ENCODE peak calls at places on chromosome X, in six cellular contexts. P, X, I, B, G and J are unnamed samples.

GRCh38 chrX:70481871-70482270 is 37.2 kb downstream of the DLG3 start:
- DNase-seq in I (no peak), G (no peak), B (no peak), X (no peak), P (no peak), J (no peak)

GRCh38 chrX:43008356-43008755 is 230.4 kb upstream of the PPP1R2C start:
- DNase-seq in P (no peak), I (no peak), B (no peak), X (no peak), G (no peak), J (no peak)

GRCh38 chrX:45309096-45309495 is 108.4 kb upstream of the DIPK2B start:
- DNase-seq in P (no peak), I (no peak), B (no peak), X (no peak), G (peak), J (no peak)

GRCh38 chrX:70029790-70030189 is 19.9 kb downstream of the AWAT2 start:
- DNase-seq in G (no peak), B (no peak), P (no peak), I (no peak), X (no peak), J (no peak)

GRCh38 chrX:122094611-122095010 is 1047.2 kb downstream of the GLUD2 start:
- DNase-seq in G (peak), P (no peak), B (no peak), I (no peak), X (no peak), J (no peak)

GRCh38 chrX:53538781-53539180 is 104.6 kb upstream of the HSD17B10 start:
- DNase-seq in P (no peak), G (no peak), I (no peak), B (no peak), X (no peak), J (no peak)

GRCh38 chrX:110866421-110866820 is 70.8 kb upstream of the CHRDL1 start:
- DNase-seq in X (no peak), G (no peak), I (no peak), B (no peak), P (no peak), J (no peak)

GRCh38 chrX:6159468-6159867 is 69.2 kb downstream of the NLGN4X start:
- DNase-seq in B (no peak), G (no peak), I (no peak), X (no peak), P (no peak), J (no peak)

GRCh38 chrX:148049441-148049840 is 68.3 kb downstream of the FMR1NB start:
- DNase-seq in G (peak), X (no peak), B (peak), P (no peak), I (peak), J (peak)

GRCh38 chrX:18889982-18890381 is 93.9 kb downstream of the PHKA2 start:
- DNase-seq in X (no peak), P (no peak), I (no peak), G (no peak), B (no peak), J (peak)

GRCh38 chrX:37653397-37654085 is 32.0 kb upstream of the XK start:
- DNase-seq in P (no peak), B (no peak), I (no peak), G (no peak), X (no peak), J (no peak)

GRCh38 chrX:120671963-120672362 is 42.1 kb upstream of the C1GALT1C1 start:
- DNase-seq in P (no peak), B (no peak), G (no peak), I (no peak), X (no peak), J (no peak)

GRCh38 chrX:30900227-30900626 is 11.2 kb upstream of the TAB3 start:
- DNase-seq in I (no peak), G (peak), B (no peak), P (no peak), X (no peak), J (no peak)

DNA sequence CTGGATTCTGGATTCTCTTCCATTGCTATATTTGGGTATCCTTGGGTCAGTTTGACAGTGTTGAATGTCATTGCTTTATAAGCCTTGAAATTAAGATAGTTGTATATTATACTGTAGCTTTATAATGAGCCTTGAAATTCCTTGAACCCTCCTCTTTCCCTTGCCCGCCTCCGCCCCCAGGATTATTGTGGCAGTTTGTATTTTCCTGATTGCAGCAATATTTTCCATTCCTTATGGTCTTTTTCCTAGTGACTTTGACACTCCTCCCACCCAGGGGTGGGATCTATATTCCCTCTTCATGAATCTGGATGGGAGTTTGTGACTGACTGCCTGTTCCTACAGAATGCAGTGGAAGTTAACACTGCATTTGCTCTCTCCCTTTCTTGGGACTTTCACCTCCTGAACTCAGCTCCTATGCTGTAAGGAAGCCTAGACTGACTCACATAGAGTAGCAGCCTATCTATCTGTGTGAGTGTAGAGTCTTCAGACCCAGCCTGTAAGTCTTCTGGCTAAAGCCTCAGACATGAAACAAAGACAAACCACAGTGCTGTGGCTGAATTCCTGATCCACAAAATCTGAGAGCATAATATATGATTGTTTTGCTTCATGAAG is 2.2 kb downstream of the FUNDC2 start:
- DNase-seq in G (peak), I (no peak), X (no peak), P (no peak), B (no peak), J (no peak)
- H3K4me3 ChIP-seq in G (no peak), I (peak), X (no peak), P (no peak), B (no peak), J (no peak)

DNA sequence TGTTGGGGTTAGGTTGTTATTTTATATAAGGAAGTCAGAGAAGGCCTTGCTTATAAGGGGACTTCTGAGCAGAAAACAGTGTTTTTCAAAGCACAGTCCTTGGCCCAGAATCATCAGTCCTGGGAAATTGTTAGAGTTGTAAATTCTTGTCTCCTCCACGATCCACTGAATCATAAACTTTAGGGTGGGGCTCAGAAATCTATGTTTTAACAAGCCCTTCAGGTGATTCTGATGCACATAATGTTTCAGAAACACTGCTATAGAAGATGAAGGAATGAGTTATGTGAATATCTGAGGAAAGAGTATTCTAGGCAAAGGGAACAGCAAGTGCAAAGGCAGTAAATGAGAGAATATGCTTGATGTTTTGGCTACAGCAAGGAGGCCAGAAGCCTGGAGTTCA is 121.8 kb downstream of the COL4A6 start:
- DNase-seq in G (no peak), P (no peak), I (no peak), X (no peak), B (no peak), J (no peak)
- H3K4me3 ChIP-seq in G (no peak), P (no peak), I (no peak), X (no peak), B (no peak), J (no peak)

DNA sequence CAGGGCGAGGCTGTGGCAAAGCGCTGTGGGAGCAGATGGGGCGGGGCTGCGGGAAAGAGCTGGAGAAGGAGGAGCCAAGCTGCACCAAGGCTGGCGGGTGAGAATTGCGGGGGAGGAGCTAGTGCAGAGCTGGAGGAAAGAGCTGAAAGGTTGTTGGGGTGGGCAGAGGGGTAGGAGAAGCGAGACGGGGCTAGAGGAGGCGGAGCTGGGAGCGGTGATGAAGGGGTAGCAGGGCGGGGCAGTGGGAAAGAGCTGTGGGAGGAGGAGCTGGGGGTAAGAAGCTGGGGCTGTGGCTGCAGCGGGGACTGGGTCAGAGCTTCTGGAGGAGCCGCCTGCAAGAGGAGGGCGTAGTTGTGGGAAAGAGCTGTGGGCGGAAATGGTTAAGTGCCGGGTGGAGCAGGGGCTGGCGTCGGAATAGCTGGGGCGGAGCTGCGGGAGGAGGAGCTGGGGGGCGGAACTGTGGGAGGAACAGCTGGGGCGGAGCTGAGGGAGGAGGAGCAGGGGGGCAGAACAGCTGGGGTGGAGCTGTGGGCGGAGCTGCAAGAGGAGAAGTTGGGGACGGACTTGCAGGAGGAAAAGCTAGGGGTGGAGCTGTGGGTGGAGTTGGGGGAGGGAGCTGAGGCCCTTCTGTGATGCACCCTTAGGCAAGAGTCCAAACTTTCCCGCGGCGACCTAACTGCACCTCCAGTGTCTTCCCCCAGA is 1.9 kb upstream of the EOLA2 start:
- DNase-seq in X (peak), I (peak), B (peak), P (peak), G (peak), J (peak)
- H3K4me3 ChIP-seq in X (peak), I (peak), B (peak), P (peak), G (peak), J (peak)

DNA sequence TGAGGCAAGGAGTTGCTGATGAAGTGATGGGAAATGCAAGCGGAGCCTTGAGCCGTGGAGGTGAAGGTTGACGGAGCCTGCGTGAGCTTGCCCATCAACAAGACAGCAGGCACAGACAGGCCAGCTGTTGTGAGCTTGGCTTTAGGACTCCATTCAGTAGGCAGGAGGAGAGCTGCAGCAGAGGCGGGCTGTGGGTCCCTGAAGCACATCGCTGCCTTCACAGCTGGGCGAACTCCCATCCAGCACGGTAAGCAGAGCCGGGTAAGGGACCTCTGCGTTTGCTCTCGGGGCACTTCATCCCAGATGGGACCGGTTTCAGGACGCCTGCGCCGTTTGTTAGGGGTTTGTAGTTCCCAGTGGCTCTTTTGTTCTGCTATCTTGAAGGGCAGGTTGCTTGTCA is 54.8 kb upstream of the CLDN34 start:
- DNase-seq in B (no peak), I (no peak), X (peak), G (peak), P (no peak), J (no peak)
- H3K4me3 ChIP-seq in B (no peak), I (peak), X (peak), G (peak), P (no peak), J (no peak)

GRCh38 chrX:13090261-13091110 is 46.1 kb upstream of the FAM9C start:
- DNase-seq in B (no peak), G (no peak), X (no peak), I (no peak), P (no peak), J (no peak)
- H3K4me3 ChIP-seq in B (no peak), G (no peak), X (no peak), I (no peak), P (peak), J (peak)

DNA sequence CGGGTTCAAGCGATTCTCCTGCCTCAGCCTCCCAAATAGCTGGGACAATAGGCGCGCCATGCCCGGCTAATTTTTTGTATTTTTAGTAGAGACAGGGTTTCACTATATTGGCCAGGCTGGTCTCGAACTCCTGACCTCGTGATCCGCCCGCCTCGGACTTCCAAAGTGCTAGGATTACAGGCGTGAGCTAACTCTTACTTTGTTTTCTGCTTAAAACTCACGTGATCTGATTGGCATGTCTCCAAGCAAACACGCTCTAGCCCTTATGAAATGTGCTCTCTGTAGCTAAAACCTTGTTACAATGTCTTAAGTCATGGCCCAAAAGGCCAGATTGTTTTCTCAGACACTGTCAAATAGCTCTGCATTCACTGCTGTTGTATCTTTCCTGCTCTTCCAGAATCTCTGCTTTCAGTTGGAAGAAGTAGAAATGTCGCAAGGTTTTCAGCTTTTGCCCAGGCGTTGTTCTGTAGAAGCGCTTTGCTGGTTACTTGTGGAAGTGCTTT is 39.7 kb upstream of the OGT start:
- DNase-seq in X (no peak), I (no peak), P (no peak), G (peak), B (no peak), J (no peak)
- H3K4me3 ChIP-seq in X (no peak), I (peak), P (no peak), G (peak), B (peak), J (no peak)

GRCh38 chrX:130083656-130084382 is 26.5 kb downstream of the ELF4 start:
- DNase-seq in P (no peak), B (no peak), X (no peak), I (no peak), G (no peak), J (no peak)
- H3K4me3 ChIP-seq in P (peak), B (no peak), X (no peak), I (no peak), G (no peak), J (no peak)

GRCh38 chrX:46645614-46646013 is 72.0 kb downstream of the CHST7 start:
- DNase-seq in B (no peak), G (no peak), I (no peak), X (no peak), P (no peak), J (no peak)

GRCh38 chrX:46653482-46653881 is 79.9 kb downstream of the CHST7 start:
- DNase-seq in I (no peak), X (no peak), G (no peak), B (no peak), P (no peak), J (peak)

GRCh38 chrX:46648660-46649059 is 75.1 kb downstream of the CHST7 start:
- DNase-seq in B (no peak), X (no peak), P (no peak), G (no peak), I (no peak), J (no peak)

GRCh38 chrX:46647251-46647650 is 73.7 kb downstream of the CHST7 start:
- DNase-seq in P (no peak), G (peak), B (no peak), X (no peak), I (no peak), J (no peak)

DNA sequence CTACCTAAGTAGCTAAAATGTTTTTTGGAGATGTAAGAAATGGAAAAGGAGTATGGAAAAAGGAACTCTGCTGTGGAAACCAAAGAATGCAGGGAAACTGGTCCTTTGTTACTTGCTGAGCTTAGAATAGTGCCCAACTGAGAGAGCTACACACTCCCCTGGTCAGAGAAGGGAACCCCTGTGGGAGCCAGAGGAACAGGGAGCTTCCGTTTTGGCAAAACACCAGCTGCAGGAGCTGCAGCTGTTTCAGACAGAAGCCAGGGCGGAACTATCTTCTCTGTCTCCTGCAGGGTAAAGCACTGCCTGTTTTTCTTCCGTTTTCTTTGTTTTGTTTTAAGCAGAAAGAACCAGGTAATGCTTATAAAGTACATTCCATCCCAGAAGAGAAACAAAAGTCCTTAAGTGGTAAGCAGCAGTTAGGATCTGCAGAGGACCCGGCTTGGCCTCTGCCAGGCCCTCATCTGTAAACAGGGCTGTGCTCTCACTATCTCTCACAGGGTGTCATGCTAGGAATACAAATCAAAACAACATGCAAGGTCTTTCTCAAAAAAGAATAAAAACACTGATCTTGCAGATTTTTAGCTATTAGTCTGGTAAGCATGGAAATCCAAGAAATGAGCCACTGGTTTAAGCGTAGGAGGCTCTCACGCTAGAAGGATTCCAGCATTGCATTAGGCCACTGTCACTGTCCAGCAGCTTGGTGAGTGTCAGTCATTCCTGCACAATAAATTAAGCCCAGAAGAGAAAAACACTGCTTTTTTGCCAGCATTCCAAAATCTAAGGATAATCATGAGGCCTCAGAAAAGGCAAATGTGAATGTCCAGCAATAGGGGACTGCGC is 76.1 kb downstream of the CHST7 start:
- DNase-seq in X (no peak), I (no peak), P (no peak), G (peak), B (peak), J (peak)
- H3K4me3 ChIP-seq in X (no peak), I (no peak), P (no peak), G (no peak), B (no peak), J (no peak)

DNA sequence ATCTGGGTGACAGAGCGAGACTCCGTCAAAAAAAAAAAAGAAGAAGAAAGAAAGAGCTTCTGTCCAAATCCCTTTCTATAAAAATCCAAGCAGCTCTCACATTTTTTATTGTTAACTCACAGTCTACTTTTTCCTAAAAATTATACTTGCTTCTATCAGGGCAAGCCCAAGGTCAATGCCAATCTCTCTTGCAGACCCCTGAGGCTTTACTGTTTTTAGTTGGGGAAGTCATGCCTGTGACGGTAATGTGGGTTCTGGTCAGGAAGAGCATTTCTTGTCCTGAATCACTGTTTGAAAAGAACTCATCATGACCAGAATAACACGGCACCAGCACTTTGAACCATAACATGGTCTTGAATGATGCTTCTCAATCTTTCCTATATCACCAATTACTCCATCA is 54.6 kb upstream of the CITED1 start:
- DNase-seq in P (no peak), I (no peak), B (no peak), G (no peak), X (no peak), J (no peak)
- H3K4me3 ChIP-seq in P (no peak), I (no peak), B (no peak), G (no peak), X (no peak), J (no peak)

GRCh38 chrX:139692908-139693307 is 15.1 kb downstream of the MCF2 start:
- DNase-seq in G (peak), P (no peak), X (no peak), I (no peak), B (no peak), J (no peak)

GRCh38 chrX:139692506-139692849 is 15.5 kb downstream of the MCF2 start:
- DNase-seq in B (no peak), X (no peak), G (peak), I (no peak), P (no peak), J (no peak)

GRCh38 chrX:139691493-139691842 is 16.5 kb downstream of the MCF2 start:
- DNase-seq in P (no peak), I (no peak), X (no peak), G (peak), B (no peak), J (no peak)

DNA sequence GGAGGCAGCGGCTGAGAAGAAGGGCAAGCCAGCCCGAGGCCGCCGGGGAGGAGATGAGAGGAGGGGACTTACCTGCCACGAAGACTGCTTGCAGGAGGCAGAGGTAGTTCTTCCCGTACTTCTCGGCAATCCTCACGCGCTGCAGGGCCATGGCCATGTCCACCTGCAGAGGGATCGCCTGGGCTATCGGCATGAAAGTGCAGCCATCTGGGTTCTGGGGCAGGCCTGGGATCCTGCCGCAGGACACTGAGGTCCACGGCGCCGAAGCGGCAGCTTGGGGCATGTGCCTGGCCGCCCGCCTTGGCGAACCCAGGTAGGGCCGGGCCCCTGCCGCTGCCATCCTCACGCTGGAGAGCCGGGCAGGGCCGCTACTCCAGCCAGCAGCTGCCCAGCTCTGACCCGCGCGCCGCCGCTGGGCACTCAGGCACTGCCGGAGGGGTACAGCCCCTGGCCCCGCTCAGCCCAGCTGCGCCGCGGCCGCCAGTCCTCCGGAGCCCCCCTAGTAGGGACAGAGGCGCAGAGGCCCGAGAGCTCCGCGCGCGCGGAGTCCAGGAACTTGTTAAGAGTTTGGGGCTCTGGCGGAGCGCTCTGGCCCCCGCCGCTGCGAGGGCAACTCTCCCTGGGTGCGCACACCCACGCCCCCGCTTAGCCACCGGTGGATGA is 16.0 kb downstream of the MCF2 start:
- DNase-seq in X (no peak), G (peak), I (no peak), P (no peak), B (no peak), J (no peak)
- H3K4me3 ChIP-seq in X (peak), G (peak), I (peak), P (no peak), B (no peak), J (no peak)